ENCODE peak calls at places on chromosomes 13 and 19, in six cellular contexts. A is cardiac fibroblast, Y is foreskin fibroblast, T is HFF-Myc, J is H9, X is GM10248. W is an unnamed sample.

GRCh38 chr19:52140077-52140710 is 456 bp upstream of the ZNF616 start:
- DNase-seq in A (peak), Y (no peak), T (no peak), J (no peak), X (no peak), W (no peak)

GRCh38 chr13:60627071-60627686 is 230.2 kb downstream of the TDRD3 start:
- DNase-seq in A (peak), Y (no peak), T (no peak), J (peak), X (peak), W (no peak)

GRCh38 chr19:524062-524674 is 7.4 kb upstream of the CDC34 start:
- DNase-seq in A (peak), Y (no peak), T (no peak), J (no peak), X (no peak), W (no peak)

GRCh38 chr19:32351807-32352630 is 6.6 kb downstream of the ZNF507 start:
- DNase-seq in A (peak), Y (peak), T (no peak), J (no peak), X (no peak), W (no peak)

GRCh38 chr19:17739121-17739875 is 12.0 kb upstream of the FCHO1 start:
- DNase-seq in A (no peak), Y (peak), T (no peak), J (no peak), X (peak), W (no peak)

GRCh38 chr13:98141509-98141908 is 1.4 kb upstream of the FARP1 start:
- DNase-seq in A (no peak), Y (no peak), T (no peak), J (no peak), X (no peak), W (no peak)

GRCh38 chr13:112781287-112781686 is 91.4 kb downstream of the ATP11A start:
- DNase-seq in A (no peak), Y (no peak), T (no peak), J (no peak), X (peak), W (no peak)

GRCh38 chr19:8515317-8515716 is 1.4 kb upstream of the ZNF414 start:
- DNase-seq in A (no peak), Y (no peak), T (no peak), J (no peak), X (no peak), W (no peak)

GRCh38 chr13:111791131-111791530 is 275.8 kb upstream of the SOX1 start:
- DNase-seq in A (no peak), Y (no peak), T (no peak), J (no peak), X (no peak), W (no peak)

GRCh38 chr19:17951151-17952040 is 15.5 kb upstream of the KCNN1 start:
- DNase-seq in A (no peak), Y (no peak), T (no peak), J (peak), X (no peak), W (no peak)

GRCh38 chr19:8488351-8488750 is 14.1 kb downstream of the PRAM1 start:
- DNase-seq in A (no peak), Y (no peak), T (no peak), J (no peak), X (no peak), W (no peak)

GRCh38 chr13:91668844-91669495 is 270.5 kb downstream of the GPC5 start:
- DNase-seq in A (no peak), Y (no peak), T (no peak), J (no peak), X (no peak), W (no peak)

GRCh38 chr13:79246575-79246949 is 159.5 kb downstream of the RBM26 start:
- DNase-seq in A (no peak), Y (no peak), T (no peak), J (no peak), X (no peak), W (no peak)

GRCh38 chr19:3670258-3670795 is 29.9 kb downstream of the PIP5K1C start:
- DNase-seq in A (peak), Y (peak), T (no peak), J (no peak), X (no peak), W (peak)

GRCh38 chr19:31390721-31391120 is 41.5 kb upstream of the TSHZ3 start:
- DNase-seq in A (no peak), Y (no peak), T (no peak), J (no peak), X (no peak), W (no peak)

GRCh38 chr19:32266453-32266852 is 79.0 kb upstream of the ZNF507 start:
- DNase-seq in A (no peak), Y (no peak), T (no peak), J (no peak), X (no peak), W (no peak)

GRCh38 chr19:13087295-13087694 is 15.4 kb downstream of the LYL1 start:
- DNase-seq in A (no peak), Y (no peak), T (no peak), J (no peak), X (no peak), W (no peak)

GRCh38 chr19:45098521-45099464 is 5.8 kb downstream of the PPP1R37 start:
- DNase-seq in A (peak), Y (peak), T (no peak), J (no peak), X (no peak), W (no peak)

GRCh38 chr19:11138659-11139526 is 16.7 kb downstream of the SPC24 start:
- DNase-seq in A (peak), Y (peak), T (no peak), J (peak), X (peak), W (no peak)

GRCh38 chr13:31814523-31814922 is 75.2 kb downstream of the RXFP2 start:
- DNase-seq in A (no peak), Y (no peak), T (no peak), J (no peak), X (no peak), W (no peak)

GRCh38 chr13:98916403-98916802 is 61.5 kb downstream of the DOCK9 start:
- DNase-seq in A (no peak), Y (no peak), T (no peak), J (no peak), X (no peak), W (no peak)

GRCh38 chr13:41384749-41385503 is 72.4 kb upstream of the RGCC start:
- DNase-seq in A (peak), Y (peak), T (no peak), J (no peak), X (no peak), W (no peak)

GRCh38 chr13:41386206-41386605 is 71.1 kb upstream of the RGCC start:
- DNase-seq in A (no peak), Y (no peak), T (no peak), J (no peak), X (no peak), W (no peak)

GRCh38 chr13:41388143-41388881 is 69.0 kb upstream of the RGCC start:
- DNase-seq in A (no peak), Y (no peak), T (no peak), J (no peak), X (no peak), W (no peak)

GRCh38 chr13:41389580-41389979 is 67.8 kb upstream of the RGCC start:
- DNase-seq in A (no peak), Y (no peak), T (no peak), J (no peak), X (no peak), W (no peak)
- TF ChIP-seq CTCF in A (no peak), Y (no peak), T (no peak), J (no peak), X (no peak), W (no peak)

GRCh38 chr13:42498521-42498920 is 75.4 kb upstream of the TNFSF11 start:
- DNase-seq in A (no peak), Y (no peak), T (no peak), J (no peak), X (no peak), W (no peak)
- TF ChIP-seq CTCF in A (peak), Y (no peak), T (no peak), J (peak), X (no peak), W (no peak)

GRCh38 chr19:35125746-35126623 is 8.9 kb downstream of the LGI4 start:
- DNase-seq in A (no peak), Y (no peak), T (no peak), J (no peak), X (no peak), W (no peak)
- TF ChIP-seq CTCF in A (no peak), Y (no peak), T (no peak), J (no peak), X (no peak), W (no peak)

GRCh38 chr13:96377835-96378234 is 287.9 kb downstream of the HS6ST3 start:
- DNase-seq in A (no peak), Y (no peak), T (no peak), J (no peak), X (no peak), W (no peak)
- TF ChIP-seq CTCF in A (no peak), Y (no peak), T (no peak), J (no peak), X (no peak), W (no peak)

GRCh38 chr19:49468746-49469447 is 5.1 kb upstream of the FLT3LG start:
- DNase-seq in A (peak), Y (peak), T (peak), J (peak), X (peak), W (no peak)

GRCh38 chr19:49470615-49470978 is 3.4 kb upstream of the FLT3LG start:
- DNase-seq in A (no peak), Y (no peak), T (no peak), J (no peak), X (no peak), W (no peak)

GRCh38 chr19:49472936-49473335 is 1.1 kb upstream of the FLT3LG start:
- DNase-seq in A (no peak), Y (no peak), T (no peak), J (no peak), X (no peak), W (no peak)

GRCh38 chr19:49468199-49468598 is 5.8 kb upstream of the FLT3LG start:
- DNase-seq in A (no peak), Y (no peak), T (no peak), J (peak), X (no peak), W (no peak)

DNA sequence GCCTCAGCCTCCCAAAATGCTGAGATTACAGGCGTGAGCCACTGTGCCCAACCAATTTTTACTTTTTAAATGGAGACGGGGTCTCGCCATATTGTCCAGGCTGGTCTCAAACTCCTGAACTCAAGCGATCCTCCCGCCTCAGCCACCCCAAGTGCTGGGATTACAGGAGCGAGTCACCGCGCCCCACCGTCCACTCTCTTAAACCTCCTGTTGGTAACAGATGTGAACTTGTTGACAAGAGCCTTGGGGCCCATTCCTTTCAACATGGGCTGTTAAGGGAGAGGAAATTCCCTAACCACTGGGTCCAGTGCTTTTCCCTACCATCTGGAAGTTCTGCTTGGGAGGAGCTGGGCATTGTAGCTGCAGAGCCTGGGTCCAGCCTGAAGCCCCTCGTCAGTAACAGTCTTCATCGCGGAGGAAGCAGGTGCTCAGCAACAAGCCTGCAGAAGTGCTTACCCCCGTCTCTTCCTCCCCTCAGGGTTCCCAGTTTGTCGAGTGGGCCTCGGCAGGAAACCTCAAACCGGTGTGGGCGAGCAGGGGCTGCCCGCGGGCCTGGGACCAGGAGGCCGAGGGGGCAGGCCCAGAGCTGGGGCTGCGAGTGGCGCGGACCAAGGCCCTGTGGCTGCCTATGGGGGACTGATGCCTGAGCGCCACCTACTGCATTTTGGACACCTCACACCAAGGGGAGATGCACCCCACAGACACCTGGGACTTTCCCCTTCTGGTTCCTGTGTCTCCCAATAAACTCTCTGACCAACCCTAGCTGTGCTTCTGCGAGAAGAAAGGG is 4.0 kb upstream of the FLT3LG start:
- DNase-seq in A (no peak), Y (peak), T (no peak), J (peak), X (peak), W (no peak)
- TF ChIP-seq CTCF in A (peak), Y (no peak), T (peak), J (peak), X (peak), W (peak)